ENCODE peak calls at places on chromosomes 12 and 14, in eight cellular contexts. One of them, this sample, is unnamed.

GRCh38 chr12:84186433-84186832 is 726.2 kb downstream of the SLC6A15 start:
- DNase-seq in cardiac fibroblast: no peak
- DNase-seq in fibroblast of lung: no peak
- DNase-seq in adrenal gland: no peak
- DNase-seq in HepG2: no peak
- DNase-seq in astrocyte: no peak
- DNase-seq in HL-60: no peak
- DNase-seq in AG04450: no peak
- DNase-seq in this sample: no peak

GRCh38 chr14:60294670-60295069 is 45.6 kb downstream of the PPM1A start:
- DNase-seq in cardiac fibroblast: peak; percentile 14
- DNase-seq in fibroblast of lung: no peak
- DNase-seq in adrenal gland: no peak
- DNase-seq in HepG2: no peak
- DNase-seq in astrocyte: no peak
- DNase-seq in HL-60: no peak
- DNase-seq in AG04450: no peak
- DNase-seq in this sample: no peak

GRCh38 chr12:40226652-40227051 is 1.9 kb downstream of the LRRK2 start:
- DNase-seq in cardiac fibroblast: peak; percentile 91
- DNase-seq in fibroblast of lung: peak; percentile 90
- DNase-seq in adrenal gland: peak; percentile 75
- DNase-seq in HepG2: no peak
- DNase-seq in astrocyte: peak; percentile 86
- DNase-seq in HL-60: no peak
- DNase-seq in AG04450: no peak
- DNase-seq in this sample: peak; percentile 81

GRCh38 chr12:68237523-68238070 is 12.0 kb upstream of the IL26 start:
- DNase-seq in cardiac fibroblast: peak; percentile 53
- DNase-seq in fibroblast of lung: peak; percentile 59
- DNase-seq in adrenal gland: no peak
- DNase-seq in HepG2: no peak
- DNase-seq in astrocyte: peak; percentile 52
- DNase-seq in HL-60: no peak
- DNase-seq in AG04450: no peak
- DNase-seq in this sample: peak; percentile 59

GRCh38 chr12:115934046-115934445 is 343.4 kb downstream of the MED13L start:
- DNase-seq in cardiac fibroblast: no peak
- DNase-seq in fibroblast of lung: no peak
- DNase-seq in adrenal gland: no peak
- DNase-seq in HepG2: no peak
- DNase-seq in astrocyte: no peak
- DNase-seq in HL-60: no peak
- DNase-seq in AG04450: no peak
- DNase-seq in this sample: no peak

GRCh38 chr12:674272-674781 is 11.1 kb upstream of the NINJ2 start:
- DNase-seq in cardiac fibroblast: peak; percentile 22
- DNase-seq in fibroblast of lung: no peak
- DNase-seq in adrenal gland: no peak
- DNase-seq in HepG2: no peak
- DNase-seq in astrocyte: no peak
- DNase-seq in HL-60: no peak
- DNase-seq in AG04450: no peak
- DNase-seq in this sample: no peak

GRCh38 chr12:90858261-90858660 is 96.7 kb downstream of the CCER1 start:
- DNase-seq in cardiac fibroblast: no peak
- DNase-seq in fibroblast of lung: peak; percentile 53
- DNase-seq in adrenal gland: no peak
- DNase-seq in HepG2: peak; percentile 83
- DNase-seq in astrocyte: peak; percentile 39
- DNase-seq in HL-60: no peak
- DNase-seq in AG04450: no peak
- DNase-seq in this sample: no peak

GRCh38 chr14:73655851-73656250 is 11.1 kb downstream of the DNAL1 start:
- DNase-seq in cardiac fibroblast: no peak
- DNase-seq in fibroblast of lung: no peak
- DNase-seq in adrenal gland: no peak
- DNase-seq in HepG2: no peak
- DNase-seq in astrocyte: no peak
- DNase-seq in HL-60: no peak
- DNase-seq in AG04450: no peak
- DNase-seq in this sample: no peak

GRCh38 chr12:111034148-111034910 is 114.0 kb upstream of the MYL2 start:
- DNase-seq in cardiac fibroblast: no peak
- DNase-seq in fibroblast of lung: peak; percentile 1
- DNase-seq in adrenal gland: no peak
- DNase-seq in HepG2: no peak
- DNase-seq in astrocyte: no peak
- DNase-seq in HL-60: no peak
- DNase-seq in AG04450: no peak
- DNase-seq in this sample: no peak

GRCh38 chr12:2092890-2093289 is 40.1 kb downstream of the CACNA1C start:
- DNase-seq in cardiac fibroblast: peak; percentile 23
- DNase-seq in fibroblast of lung: peak; percentile 64
- DNase-seq in adrenal gland: no peak
- DNase-seq in HepG2: no peak
- DNase-seq in astrocyte: peak; percentile 47
- DNase-seq in HL-60: no peak
- DNase-seq in AG04450: no peak
- DNase-seq in this sample: peak; percentile 62

GRCh38 chr14:54606178-54606577 is 39.2 kb downstream of the SAMD4A start:
- DNase-seq in cardiac fibroblast: no peak
- DNase-seq in fibroblast of lung: peak; percentile 62
- DNase-seq in adrenal gland: no peak
- DNase-seq in HepG2: no peak
- DNase-seq in astrocyte: peak; percentile 52
- DNase-seq in HL-60: no peak
- DNase-seq in AG04450: no peak
- DNase-seq in this sample: peak; percentile 90

GRCh38 chr14:91142214-91142668 is 28.4 kb downstream of the DGLUCY start:
- DNase-seq in cardiac fibroblast: no peak
- DNase-seq in fibroblast of lung: no peak
- DNase-seq in adrenal gland: no peak
- DNase-seq in HepG2: no peak
- DNase-seq in astrocyte: no peak
- DNase-seq in HL-60: no peak
- DNase-seq in AG04450: no peak
- DNase-seq in this sample: no peak

GRCh38 chr14:97198813-97199212 is 401.6 kb downstream of the VRK1 start:
- DNase-seq in cardiac fibroblast: no peak
- DNase-seq in fibroblast of lung: no peak
- DNase-seq in adrenal gland: no peak
- DNase-seq in HepG2: no peak
- DNase-seq in astrocyte: no peak
- DNase-seq in HL-60: no peak
- DNase-seq in AG04450: no peak
- DNase-seq in this sample: no peak

GRCh38 chr12:115011703-115012102 is 327.7 kb upstream of the TBX3 start:
- DNase-seq in cardiac fibroblast: no peak
- DNase-seq in fibroblast of lung: no peak
- DNase-seq in adrenal gland: no peak
- DNase-seq in HepG2: no peak
- DNase-seq in astrocyte: no peak
- DNase-seq in HL-60: no peak
- DNase-seq in AG04450: no peak
- DNase-seq in this sample: no peak

GRCh38 chr14:68703093-68703492 is 89.8 kb downstream of the ZFP36L1 start:
- DNase-seq in cardiac fibroblast: peak; percentile 84
- DNase-seq in fibroblast of lung: peak; percentile 84
- DNase-seq in adrenal gland: peak; percentile 51
- DNase-seq in HepG2: no peak
- DNase-seq in astrocyte: peak; percentile 78
- DNase-seq in HL-60: no peak
- DNase-seq in AG04450: no peak
- DNase-seq in this sample: peak; percentile 72

GRCh38 chr12:17992002-17992656 is 97.9 kb downstream of the RERGL start:
- DNase-seq in cardiac fibroblast: peak; percentile 64
- DNase-seq in fibroblast of lung: peak; percentile 36
- DNase-seq in adrenal gland: no peak
- DNase-seq in HepG2: peak; percentile 3
- DNase-seq in astrocyte: peak; percentile 20
- DNase-seq in HL-60: peak; percentile 30
- DNase-seq in AG04450: no peak
- DNase-seq in this sample: peak; percentile 55

GRCh38 chr12:94614288-94614721 is 36.1 kb downstream of the TMCC3 start:
- DNase-seq in cardiac fibroblast: no peak
- DNase-seq in fibroblast of lung: peak; percentile 11
- DNase-seq in adrenal gland: no peak
- DNase-seq in HepG2: no peak
- DNase-seq in astrocyte: no peak
- DNase-seq in HL-60: no peak
- DNase-seq in AG04450: no peak
- DNase-seq in this sample: no peak

GRCh38 chr14:42130809-42131208 is 524.1 kb downstream of the LRFN5 start:
- DNase-seq in cardiac fibroblast: peak; percentile 14
- DNase-seq in fibroblast of lung: no peak
- DNase-seq in adrenal gland: no peak
- DNase-seq in HepG2: no peak
- DNase-seq in astrocyte: no peak
- DNase-seq in HL-60: no peak
- DNase-seq in AG04450: no peak
- DNase-seq in this sample: no peak

GRCh38 chr12:12671850-12672660 is 23.9 kb downstream of the GPR19 start:
- DNase-seq in cardiac fibroblast: peak; percentile 61
- DNase-seq in fibroblast of lung: peak; percentile 61
- DNase-seq in adrenal gland: no peak
- DNase-seq in HepG2: no peak
- DNase-seq in astrocyte: peak; percentile 39
- DNase-seq in HL-60: no peak
- DNase-seq in AG04450: no peak
- DNase-seq in this sample: peak; percentile 48

DNA sequence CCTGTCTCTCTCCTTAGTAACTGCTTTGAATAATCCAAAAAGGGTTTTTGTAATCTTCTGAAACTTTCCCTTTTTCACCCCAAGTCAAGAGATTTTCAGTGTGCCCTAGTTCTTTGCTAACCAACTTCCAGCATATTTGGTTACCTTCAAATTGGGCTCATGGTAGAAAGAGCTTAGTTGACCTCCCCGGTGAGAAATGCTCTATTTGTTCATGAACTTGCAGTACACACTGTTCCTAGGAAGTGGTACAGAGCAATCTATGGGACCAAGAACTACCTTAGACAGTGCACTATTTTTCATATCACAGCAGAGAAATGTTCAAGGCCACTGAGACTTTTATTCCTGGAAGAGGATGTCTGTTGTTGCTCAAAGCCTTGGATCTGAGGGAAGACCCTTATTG is 1.7 kb downstream of the USP5 start:
- DNase-seq in cardiac fibroblast: no peak
- DNase-seq in fibroblast of lung: no peak
- DNase-seq in adrenal gland: no peak
- DNase-seq in HepG2: no peak
- DNase-seq in astrocyte: no peak
- DNase-seq in HL-60: no peak
- DNase-seq in AG04450: no peak
- DNase-seq in this sample: no peak
- H3K4me3 ChIP-seq in cardiac fibroblast: peak overlapping the region; percentile 96
- H3K4me3 ChIP-seq in fibroblast of lung: peak overlapping the region; percentile 93
- H3K4me3 ChIP-seq in adrenal gland: no peak overlapping the region
- H3K4me3 ChIP-seq in HepG2: peak overlapping the region; percentile 85
- H3K4me3 ChIP-seq in astrocyte: peak overlapping the region; percentile 87
- H3K4me3 ChIP-seq in HL-60: no peak overlapping the region
- H3K4me3 ChIP-seq in AG04450: peak overlapping the region; percentile 77
- H3K4me3 ChIP-seq in this sample: peak overlapping the region; percentile 97

GRCh38 chr14:50342211-50343080 is 30.3 kb downstream of the DMAC2L start:
- DNase-seq in cardiac fibroblast: peak; percentile 66
- DNase-seq in fibroblast of lung: peak; percentile 83
- DNase-seq in adrenal gland: peak; percentile 80
- DNase-seq in HepG2: peak; percentile 66
- DNase-seq in astrocyte: peak; percentile 74
- DNase-seq in HL-60: no peak
- DNase-seq in AG04450: no peak
- DNase-seq in this sample: peak; percentile 94
- TF ChIP-seq CTCF in cardiac fibroblast: peak; percentile 32
- TF ChIP-seq CTCF in fibroblast of lung: peak; percentile 29
- TF ChIP-seq CTCF in adrenal gland: peak; percentile 17
- TF ChIP-seq CTCF in HepG2: peak; percentile 86
- TF ChIP-seq CTCF in astrocyte: peak; percentile 5
- TF ChIP-seq CTCF in HL-60: no peak
- TF ChIP-seq CTCF in AG04450: peak; percentile 21
- TF ChIP-seq CTCF in this sample: peak; percentile 64

DNA sequence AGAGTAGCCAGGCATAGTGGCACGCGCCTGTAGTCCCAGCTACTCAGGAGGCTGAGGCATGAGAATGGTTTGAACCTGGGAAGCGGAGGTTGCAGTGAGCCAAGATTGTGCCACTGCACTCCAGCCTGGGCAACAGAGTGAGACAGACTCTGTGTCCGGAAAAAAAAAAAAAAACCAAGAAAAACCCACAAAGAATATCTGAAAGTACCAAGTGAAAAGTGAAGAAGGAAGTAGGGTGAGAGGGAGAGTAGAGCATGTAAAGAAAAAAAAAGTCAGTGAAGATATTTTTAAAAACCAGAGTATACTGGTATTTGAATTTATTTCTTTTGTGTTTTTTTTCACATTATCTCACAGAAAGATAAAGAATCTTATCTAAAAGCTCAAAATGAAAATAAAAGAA is 43.3 kb upstream of the ISM2 start:
- DNase-seq in cardiac fibroblast: no peak
- DNase-seq in fibroblast of lung: no peak
- DNase-seq in adrenal gland: no peak
- DNase-seq in HepG2: no peak
- DNase-seq in astrocyte: no peak
- DNase-seq in HL-60: no peak
- DNase-seq in AG04450: no peak
- DNase-seq in this sample: no peak
- H3K4me3 ChIP-seq in cardiac fibroblast: no peak overlapping the region
- H3K4me3 ChIP-seq in fibroblast of lung: no peak overlapping the region
- H3K4me3 ChIP-seq in adrenal gland: no peak overlapping the region
- H3K4me3 ChIP-seq in HepG2: no peak overlapping the region
- H3K4me3 ChIP-seq in astrocyte: no peak overlapping the region
- H3K4me3 ChIP-seq in HL-60: no peak overlapping the region
- H3K4me3 ChIP-seq in AG04450: no peak overlapping the region
- H3K4me3 ChIP-seq in this sample: no peak overlapping the region

DNA sequence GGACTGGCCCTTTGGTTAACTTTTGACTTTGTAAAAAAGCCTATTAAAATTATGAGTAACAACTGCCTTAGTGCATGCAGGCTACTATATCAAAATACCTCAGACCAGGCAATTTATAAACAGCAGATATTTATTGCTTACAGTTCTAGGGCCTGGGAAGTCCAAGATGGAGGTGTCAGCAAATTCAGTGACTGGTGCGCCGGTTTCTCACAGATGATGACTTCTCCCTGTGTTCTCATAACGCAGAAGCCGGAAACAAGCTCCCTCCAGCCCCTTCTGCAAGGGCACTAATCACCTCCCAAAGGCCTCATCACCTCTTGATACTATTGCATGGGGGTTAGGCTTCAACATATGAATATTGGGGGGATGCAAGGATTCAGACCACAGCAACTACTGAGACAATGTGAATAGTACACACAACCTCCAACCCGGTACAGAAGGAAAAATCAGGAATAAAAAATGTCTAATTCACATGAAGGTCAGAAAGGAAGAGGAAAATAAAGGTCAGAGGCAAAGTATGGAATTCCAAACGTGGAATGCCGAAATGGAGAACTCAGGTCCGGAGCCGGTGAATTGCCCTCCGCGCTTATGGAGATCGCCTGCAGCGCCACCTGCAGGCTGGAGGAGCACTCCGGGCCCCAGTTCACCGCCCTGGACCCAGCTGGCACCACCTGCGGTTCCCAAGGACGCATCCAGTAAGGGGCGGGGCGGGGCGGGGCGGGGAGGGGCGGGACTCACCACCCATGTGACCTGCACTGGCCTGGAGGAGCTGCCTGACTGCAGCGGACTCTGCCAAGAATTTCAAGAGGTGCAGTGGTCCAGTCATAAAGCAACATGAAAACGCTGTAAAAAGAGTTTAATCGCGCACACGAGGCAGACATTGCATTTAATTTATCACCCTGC is 203.4 kb downstream of the KIF26A start:
- DNase-seq in cardiac fibroblast: peak; percentile 2
- DNase-seq in fibroblast of lung: no peak
- DNase-seq in adrenal gland: peak; percentile 84
- DNase-seq in HepG2: peak; percentile 64
- DNase-seq in astrocyte: no peak
- DNase-seq in HL-60: no peak
- DNase-seq in AG04450: no peak
- DNase-seq in this sample: peak; percentile 11
- TF ChIP-seq CTCF in cardiac fibroblast: no peak
- TF ChIP-seq CTCF in fibroblast of lung: no peak
- TF ChIP-seq CTCF in adrenal gland: peak; percentile 67
- TF ChIP-seq CTCF in HepG2: peak; percentile 71
- TF ChIP-seq CTCF in astrocyte: no peak
- TF ChIP-seq CTCF in HL-60: no peak
- TF ChIP-seq CTCF in AG04450: no peak
- TF ChIP-seq CTCF in this sample: peak; percentile 10

This sample was measured in AG10803.